ENCODE peak calls at places on chromosomes 6 and 20, in eight cellular contexts. Z is endothelial cell of umbilical vein, R is PC-3, D is GM23338, Y is psoas muscle, J is cardiac muscle cell, B is transverse colon, P is lower lobe of right lung. F is an unnamed sample.

GRCh38 chr20:22106308-22106938 is 401.0 kb downstream of the PAX1 start:
- DNase-seq in Z (no peak), P (no peak), J (peak; percentile 47), B (no peak), R (peak; percentile 61), D (peak; percentile 66), Y (no peak), F (no peak)

GRCh38 chr6:110557226-110557625 is 80.8 kb upstream of the SLC22A16 start:
- DNase-seq in D (no peak), R (no peak), B (no peak), Y (no peak), P (no peak), Z (no peak), J (no peak), F (no peak)

GRCh38 chr20:8078528-8078914 is 53.5 kb upstream of the PLCB1 start:
- DNase-seq in Y (no peak), Z (peak; percentile 64), J (peak; percentile 12), B (no peak), R (no peak), D (no peak), P (no peak), F (no peak)

GRCh38 chr6:36280467-36280866 is 10.6 kb downstream of the PNPLA1 start:
- DNase-seq in B (no peak), R (no peak), J (no peak), P (no peak), Z (no peak), D (no peak), Y (no peak), F (no peak)

GRCh38 chr20:37513764-37514359 is 7.2 kb upstream of the NNAT start:
- DNase-seq in D (no peak), J (no peak), R (no peak), P (no peak), Y (no peak), B (no peak), Z (no peak), F (no peak)

GRCh38 chr6:111713196-111713705 is 107.6 kb upstream of the TRAF3IP2 start:
- DNase-seq in R (no peak), J (no peak), B (no peak), Z (no peak), D (no peak), P (no peak), Y (no peak), F (no peak)

GRCh38 chr20:21344216-21344615 is 41.1 kb downstream of the XRN2 start:
- DNase-seq in P (no peak), B (no peak), D (no peak), R (no peak), Y (no peak), Z (no peak), J (no peak), F (no peak)

GRCh38 chr6:36777806-36778205 is 61.4 kb downstream of the CPNE5 start:
- DNase-seq in B (no peak), Y (no peak), D (peak; percentile 34), P (no peak), J (no peak), R (no peak), Z (no peak), F (no peak)

GRCh38 chr20:58173091-58173490 is 55.4 kb downstream of the ANKRD60 start:
- DNase-seq in D (no peak), J (no peak), B (no peak), R (no peak), P (no peak), Y (no peak), Z (no peak), F (no peak)

GRCh38 chr6:34990971-34991560 is 102.0 kb downstream of the ANKS1A start:
- DNase-seq in P (no peak), Z (no peak), D (no peak), Y (no peak), B (no peak), J (no peak), R (peak; percentile 40), F (no peak)

GRCh38 chr6:71486466-71486865 is 197.9 kb downstream of the OGFRL1 start:
- DNase-seq in B (no peak), J (no peak), D (no peak), P (no peak), Y (no peak), Z (no peak), R (no peak), F (no peak)

GRCh38 chr20:11015440-11015839 is 341.6 kb upstream of the JAG1 start:
- DNase-seq in Y (no peak), B (no peak), Z (no peak), D (no peak), R (no peak), J (no peak), P (no peak), F (no peak)

GRCh38 chr6:56096946-56097345 is 150.4 kb downstream of the COL21A1 start:
- DNase-seq in P (no peak), J (no peak), B (no peak), Z (peak; percentile 71), Y (no peak), R (no peak), D (no peak), F (no peak)

GRCh38 chr20:48676125-48676524 is 151.7 kb downstream of the PREX1 start:
- DNase-seq in Z (no peak), R (no peak), B (no peak), P (peak; percentile 24), D (no peak), Y (no peak), J (no peak), F (no peak)

GRCh38 chr20:45547206-45547770 is at the start of gene EPPIN:
- DNase-seq in R (no peak), B (no peak), Y (no peak), D (no peak), P (no peak), Z (no peak), J (no peak), F (no peak)

GRCh38 chr6:135901776-135902524 is 50.4 kb downstream of the PDE7B start:
- DNase-seq in R (no peak), Y (peak; percentile 24), J (no peak), B (no peak), Z (no peak), D (no peak), P (no peak), F (peak; percentile 60)

GRCh38 chr6:75830959-75831885 is 82.2 kb downstream of the MYO6 start:
- DNase-seq in Z (no peak), P (no peak), B (no peak), J (no peak), Y (no peak), D (no peak), R (no peak), F (no peak)

GRCh38 chr6:124961784-124962611 is at the start of gene RNF217:
- DNase-seq in B (peak; percentile 50), Y (peak; percentile 66), Z (peak; percentile 75), J (peak; percentile 81), P (peak; percentile 79), R (peak; percentile 27), D (peak; percentile 60), F (peak; percentile 58)

GRCh38 chr20:23639490-23639958 is 1.8 kb upstream of the CST3 start:
- DNase-seq in Y (no peak), B (peak; percentile 72), R (peak; percentile 32), D (no peak), Z (no peak), P (no peak), J (no peak), F (no peak)

GRCh38 chr6:156396068-156396771 is 381.0 kb upstream of the ARID1B start:
- DNase-seq in Z (no peak), D (peak; percentile 21), B (no peak), J (no peak), R (no peak), P (no peak), Y (no peak), F (no peak)

GRCh38 chr20:7437311-7437710 is 502.9 kb downstream of the HAO1 start:
- DNase-seq in D (no peak), B (no peak), Z (no peak), Y (no peak), J (no peak), R (peak; percentile 65), P (no peak), F (no peak)

GRCh38 chr6:46274502-46274901 is 103.7 kb upstream of the ENPP5 start:
- DNase-seq in R (no peak), Y (no peak), D (no peak), P (no peak), J (no peak), B (no peak), Z (no peak), F (no peak)

DNA sequence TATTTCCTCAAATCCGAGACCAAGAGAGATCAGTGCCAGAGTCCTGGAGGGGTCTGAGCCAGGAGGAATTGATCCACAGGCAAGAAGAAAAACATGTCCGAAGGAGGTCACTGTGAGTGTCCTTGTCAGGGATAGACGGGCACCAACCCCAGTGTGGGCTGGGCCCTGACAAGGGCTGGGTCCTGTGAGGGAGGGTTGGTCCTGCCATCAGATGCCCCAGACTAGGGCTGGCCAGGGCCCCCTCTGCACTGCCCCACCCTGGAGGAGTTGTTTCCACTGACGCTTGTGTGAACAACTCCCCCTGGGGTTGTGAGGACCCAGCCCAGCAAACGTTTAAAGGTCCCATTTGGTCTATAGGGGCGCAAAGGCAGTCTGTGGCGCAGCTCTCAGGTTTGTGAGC is 104.2 kb downstream of the BMP7 start:
- DNase-seq in D (no peak), B (no peak), P (no peak), R (no peak), Y (no peak), Z (no peak), J (no peak), F (peak; percentile 15)
- H3K4me3 ChIP-seq in D (no peak overlapping the region), B (no peak overlapping the region), P (no peak overlapping the region), R (no peak overlapping the region), Y (no peak overlapping the region), Z (no peak overlapping the region), J (no peak overlapping the region), F (no peak overlapping the region)

DNA sequence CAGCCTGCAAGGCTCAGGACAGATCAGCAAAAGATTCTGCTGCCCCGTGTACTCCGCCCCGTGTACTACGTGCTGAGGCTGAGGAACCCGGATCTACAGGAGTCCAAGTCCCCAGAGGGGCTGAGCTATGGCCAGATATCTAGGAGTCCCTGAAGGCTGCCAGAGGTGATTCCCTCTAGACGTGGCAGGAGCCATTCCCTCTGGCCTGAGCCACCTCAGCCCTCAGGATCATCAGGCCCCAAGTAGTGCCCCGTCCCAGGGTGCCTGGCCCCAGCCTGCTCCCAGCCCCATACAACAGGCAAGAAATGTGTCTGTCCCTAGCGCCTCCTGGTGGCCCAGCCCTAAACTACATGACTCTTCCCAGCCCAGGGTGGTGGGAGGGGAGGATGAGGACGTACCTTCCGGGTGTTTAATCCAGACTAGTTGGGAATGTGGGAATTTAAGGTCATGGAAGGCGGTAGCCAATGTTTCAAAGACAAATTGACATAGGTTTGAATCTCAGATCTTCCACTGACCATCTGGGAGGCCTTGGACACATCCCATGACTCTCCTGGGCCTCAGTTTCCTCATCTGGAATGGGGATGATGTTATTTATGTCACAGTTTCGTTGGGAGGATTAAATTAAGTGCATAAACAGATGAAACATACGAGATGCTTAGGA is 49.4 kb upstream of the PTPN1 start:
- DNase-seq in R (peak; percentile 97), B (peak; percentile 92), J (peak; percentile 83), Z (peak; percentile 84), D (peak; percentile 91), Y (peak; percentile 91), P (peak; percentile 93), F (peak; percentile 25)
- H3K27ac ChIP-seq in R (no peak overlapping the region), B (peak overlapping the region; percentile 64), J (no peak overlapping the region), Z (no peak overlapping the region), D (no peak overlapping the region), Y (peak overlapping the region; percentile 71), P (peak overlapping the region; percentile 56), F (no peak overlapping the region)

GRCh38 chr6:52233975-52234823 is 10.1 kb downstream of the IL17F start:
- DNase-seq in Z (peak; percentile 45), J (peak; percentile 58), D (peak; percentile 81), P (no peak), Y (no peak), R (peak; percentile 90), B (peak; percentile 24), F (no peak)
- TF ChIP-seq CTCF in Z (peak; percentile 46), J (peak; percentile 40), D (peak; percentile 91), P (peak; percentile 27), Y (peak; percentile 70), R (peak; percentile 83), B (peak; percentile 50), F (peak; percentile 26)

GRCh38 chr20:52500150-52500549 is 308.6 kb upstream of the ZFP64 start:
- DNase-seq in P (no peak), D (peak; percentile 4), Z (peak; percentile 13), B (no peak), R (no peak), J (no peak), Y (no peak), F (no peak)
- H3K4me3 ChIP-seq in P (no peak overlapping the region), D (no peak overlapping the region), Z (no peak overlapping the region), B (no peak overlapping the region), R (no peak overlapping the region), J (no peak overlapping the region), Y (no peak overlapping the region), F (no peak overlapping the region)

F was measured in dorsolateral prefrontal cortex.